ENCODE peak calls at places on chromosomes 12 and 14, in seven cellular contexts. J is suprapubic skin, Y is upper lobe of left lung, G is breast epithelium, Z is HepG2, P is HCT116, B is sigmoid colon. T is an unnamed sample.

GRCh38 chr14:100864960-100865681 is 38.4 kb downstream of the RTL1 start:
- DNase-seq in J (peak), Y (no peak), G (peak), Z (no peak), P (no peak), B (peak), T (no peak)

GRCh38 chr14:30017370-30017993 is 89.8 kb upstream of the PRKD1 start:
- DNase-seq in J (no peak), Y (no peak), G (no peak), Z (no peak), P (no peak), B (no peak), T (no peak)

GRCh38 chr12:57470970-57471656 is 8.6 kb downstream of the ARHGAP9 start:
- DNase-seq in J (no peak), Y (no peak), G (no peak), Z (no peak), P (no peak), B (no peak), T (no peak)

GRCh38 chr14:97490521-97491070 is 693.4 kb downstream of the VRK1 start:
- DNase-seq in J (no peak), Y (no peak), G (no peak), Z (no peak), P (no peak), B (no peak), T (no peak)

GRCh38 chr14:77761205-77761931 is 412 bp upstream of the SNW1 start:
- DNase-seq in J (no peak), Y (peak), G (no peak), Z (peak), P (no peak), B (peak), T (peak)

GRCh38 chr12:107776171-107776570 is 1.7 kb downstream of the ASCL4 start:
- DNase-seq in J (no peak), Y (no peak), G (no peak), Z (no peak), P (no peak), B (no peak), T (no peak)

GRCh38 chr12:75759196-75759595 is 247.8 kb upstream of the KRR1 start:
- DNase-seq in J (no peak), Y (no peak), G (no peak), Z (no peak), P (no peak), B (no peak), T (no peak)

GRCh38 chr14:56331815-56332214 is 213.6 kb downstream of the PELI2 start:
- DNase-seq in J (no peak), Y (no peak), G (no peak), Z (no peak), P (no peak), B (no peak), T (no peak)

GRCh38 chr12:8780389-8780788 is 42.0 kb upstream of the A2ML1 start:
- DNase-seq in J (no peak), Y (no peak), G (no peak), Z (peak), P (peak), B (no peak), T (no peak)

GRCh38 chr14:34872822-34873590 is 2.2 kb downstream of the BAZ1A start:
- DNase-seq in J (no peak), Y (no peak), G (no peak), Z (peak), P (no peak), B (peak), T (no peak)

GRCh38 chr12:128079-128478 is 61.5 kb downstream of the IQSEC3 start:
- DNase-seq in J (no peak), Y (no peak), G (no peak), Z (no peak), P (no peak), B (no peak), T (no peak)

GRCh38 chr12:128754275-128754674 is 69.5 kb downstream of the SLC15A4 start:
- DNase-seq in J (no peak), Y (no peak), G (no peak), Z (no peak), P (no peak), B (no peak), T (no peak)

GRCh38 chr12:120720972-120721801 is 4.4 kb upstream of the ACADS start:
- DNase-seq in J (no peak), Y (no peak), G (no peak), Z (no peak), P (no peak), B (no peak), T (no peak)
- H3K27ac ChIP-seq in J (peak), Y (peak), G (peak), Z (no peak), P (no peak), B (peak), T (peak)

GRCh38 chr12:52007982-52008510 is 1.3 kb downstream of the TAMALIN start:
- DNase-seq in J (no peak), Y (no peak), G (no peak), Z (no peak), P (no peak), B (no peak), T (no peak)

GRCh38 chr12:52010692-52011601 is 4.2 kb downstream of the TAMALIN start:
- DNase-seq in J (no peak), Y (no peak), G (no peak), Z (peak), P (no peak), B (no peak), T (no peak)

GRCh38 chr12:52009081-52009751 is 2.5 kb downstream of the TAMALIN start:
- DNase-seq in J (no peak), Y (no peak), G (no peak), Z (no peak), P (no peak), B (no peak), T (no peak)

GRCh38 chr12:52011602-52012214 is 5.0 kb downstream of the TAMALIN start:
- DNase-seq in J (no peak), Y (no peak), G (no peak), Z (peak), P (no peak), B (no peak), T (no peak)

GRCh38 chr12:52010152-52010622 is 3.4 kb downstream of the TAMALIN start:
- DNase-seq in J (no peak), Y (peak), G (peak), Z (peak), P (no peak), B (peak), T (no peak)
- TF ChIP-seq POLR2A in J (no peak), Y (no peak), G (no peak), Z (no peak), P (no peak), B (no peak), T (no peak)

DNA sequence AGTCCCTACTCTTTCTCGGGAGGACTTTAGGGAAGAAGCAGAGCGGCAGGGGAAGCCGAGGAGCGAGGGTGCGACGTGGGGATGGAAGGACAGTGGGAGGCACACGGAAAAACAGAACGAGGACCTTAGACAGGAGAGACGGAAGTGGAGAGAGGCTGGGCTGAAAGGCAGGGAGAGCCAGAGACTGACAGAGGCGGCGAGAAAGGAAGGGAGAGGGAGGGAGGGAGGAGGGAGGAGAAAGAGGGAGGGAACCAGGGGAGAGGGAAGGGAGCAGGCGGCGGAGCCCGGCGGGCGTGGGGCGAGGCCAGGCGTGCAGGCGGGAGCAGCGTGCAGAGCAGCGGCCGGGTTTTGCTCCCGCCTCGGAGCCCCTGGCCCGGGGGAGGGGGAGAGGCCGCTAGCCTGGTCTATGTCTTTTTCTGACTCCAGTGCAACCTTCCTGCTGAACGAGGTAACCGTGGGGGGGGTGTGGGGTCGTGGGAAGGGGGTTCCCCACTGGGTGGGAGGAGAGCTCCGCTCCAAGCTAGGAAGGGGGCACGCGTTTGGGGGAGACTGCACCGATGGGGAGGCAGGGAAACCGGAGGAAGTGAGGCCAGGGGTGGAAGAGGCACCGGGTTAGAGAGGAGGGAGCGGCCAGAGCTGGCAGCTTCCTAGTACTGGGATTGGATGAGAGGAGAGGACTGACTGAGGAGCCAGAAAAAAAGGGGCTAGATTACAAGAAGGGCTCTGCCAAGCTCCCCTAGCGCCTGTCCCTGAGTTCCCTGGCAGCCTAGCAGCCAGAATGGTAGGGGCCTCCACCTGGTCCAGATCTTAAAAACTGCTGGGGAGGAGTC is 2.8 kb upstream of the CACNB3 start:
- DNase-seq in J (peak), Y (peak), G (peak), Z (peak), P (peak), B (peak), T (no peak)
- TF ChIP-seq POLR2AphosphoS5 in J (no peak), Y (peak), G (peak), Z (peak), P (peak), B (peak), T (peak)

GRCh38 chr12:93426406-93426805 is 15.3 kb downstream of the UBE2N start:
- DNase-seq in J (no peak), Y (no peak), G (no peak), Z (no peak), P (no peak), B (no peak), T (no peak)
- H3K27ac ChIP-seq in J (no peak), Y (peak), G (no peak), Z (no peak), P (no peak), B (no peak), T (no peak)

DNA sequence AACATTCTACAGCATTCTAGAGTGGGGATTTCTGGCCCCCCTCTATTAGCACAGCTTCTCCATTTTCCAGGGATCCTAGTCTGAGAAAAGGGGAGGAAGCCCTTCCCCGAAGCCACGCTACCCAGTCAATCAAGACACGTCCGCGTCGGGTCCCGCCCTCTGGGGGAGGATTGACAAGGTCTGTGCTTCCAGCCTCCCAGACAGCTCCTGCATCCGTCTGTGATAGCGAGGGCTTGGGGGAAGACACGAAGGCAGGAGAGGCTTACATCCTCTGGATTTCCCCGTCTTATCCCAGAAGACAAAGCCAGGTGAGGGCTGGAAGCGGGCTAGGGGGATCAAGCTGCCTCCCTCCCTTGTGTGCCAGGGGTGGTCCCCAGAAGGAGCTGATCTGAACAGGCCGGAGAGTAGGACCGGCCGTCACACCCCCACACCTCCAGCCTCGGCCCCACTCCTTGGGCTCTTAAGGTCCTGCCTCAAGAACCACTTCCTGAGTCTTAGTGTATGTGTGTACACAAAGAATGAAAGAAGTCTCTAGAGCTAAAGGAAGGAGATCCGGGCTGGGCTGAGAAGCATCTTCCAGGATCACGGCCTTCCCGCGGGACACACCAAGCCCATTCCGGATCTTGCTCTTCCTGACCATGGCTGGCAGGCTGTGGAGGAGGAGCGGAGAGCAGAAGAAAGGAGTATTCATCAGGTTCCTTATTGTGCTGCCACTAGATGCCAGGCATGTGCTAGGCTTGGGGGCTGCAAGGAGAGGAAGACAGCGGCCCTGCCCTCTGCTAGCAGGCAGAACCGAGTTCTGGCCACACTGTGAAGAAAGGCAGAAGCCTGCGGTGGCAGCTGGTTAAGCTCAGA is 1.0 kb upstream of the CD63 start:
- DNase-seq in J (peak), Y (peak), G (peak), Z (peak), P (peak), B (peak), T (no peak)
- TF ChIP-seq POLR2A in J (no peak), Y (peak), G (peak), Z (peak), P (no peak), B (peak), T (peak)

DNA sequence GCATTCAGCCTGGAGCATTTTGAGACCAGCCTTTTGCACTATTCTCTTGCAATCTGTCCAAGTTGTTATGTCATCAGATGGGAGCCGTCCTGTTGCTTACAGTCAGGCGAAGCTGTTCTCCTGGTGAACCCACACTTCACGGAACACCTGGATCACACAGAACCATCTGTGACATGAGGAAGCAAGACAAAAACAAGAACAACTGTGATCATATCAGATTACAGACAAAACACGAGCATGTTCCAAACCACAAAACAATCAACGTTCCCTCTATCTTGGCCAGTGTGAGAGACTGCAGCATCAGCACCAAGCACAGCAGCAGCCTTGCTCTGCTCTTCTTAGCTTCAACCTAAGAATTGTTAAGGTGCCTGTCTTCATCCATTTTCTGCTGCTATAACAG is 180.5 kb upstream of the SFSWAP start:
- DNase-seq in J (no peak), Y (no peak), G (no peak), Z (no peak), P (no peak), B (no peak), T (no peak)
- TF ChIP-seq POLR2AphosphoS5 in J (no peak), Y (no peak), G (no peak), Z (no peak), P (no peak), B (no peak), T (no peak)

GRCh38 chr12:50078281-50078680 is 6.9 kb upstream of the SMARCD1 start:
- DNase-seq in J (no peak), Y (no peak), G (no peak), Z (no peak), P (no peak), B (no peak), T (no peak)
- H3K27ac ChIP-seq in J (no peak), Y (no peak), G (no peak), Z (no peak), P (no peak), B (no peak), T (no peak)

GRCh38 chr12:124909831-124910560 is 4.5 kb downstream of the UBC start:
- DNase-seq in J (no peak), Y (no peak), G (no peak), Z (no peak), P (no peak), B (no peak), T (no peak)
- TF ChIP-seq POLR2A in J (no peak), Y (peak), G (peak), Z (peak), P (no peak), B (no peak), T (no peak)